ENCODE peak calls at places on chromosome 6, in nine cellular contexts. One of them, this sample, is unnamed.
A peak's percentile ranks its signal among the peaks of the same experiment; 100 is the strongest.

GRCh38 chr6:29976253-29976587 is 33.9 kb downstream of the HLA-A start:
- DNase-seq in fibroblast of lung: no peak
- DNase-seq in stomach: no peak
- DNase-seq in hepatocyte: no peak
- DNase-seq in left ventricle myocardium inferior: no peak
- DNase-seq in endothelial cell: no peak
- DNase-seq in CD8-positive, alpha-beta T cell: no peak
- DNase-seq in PC-9: no peak
- DNase-seq in esophagus muscularis mucosa: no peak
- DNase-seq in this sample: no peak

GRCh38 chr6:148891027-148891783 is 144.4 kb downstream of the UST start:
- DNase-seq in fibroblast of lung: no peak
- DNase-seq in stomach: peak; percentile 30
- DNase-seq in hepatocyte: no peak
- DNase-seq in left ventricle myocardium inferior: no peak
- DNase-seq in endothelial cell: no peak
- DNase-seq in CD8-positive, alpha-beta T cell: no peak
- DNase-seq in PC-9: no peak
- DNase-seq in esophagus muscularis mucosa: no peak
- DNase-seq in this sample: no peak

GRCh38 chr6:75155586-75155985 is 50.3 kb downstream of the COL12A1 start:
- DNase-seq in fibroblast of lung: no peak
- DNase-seq in stomach: no peak
- DNase-seq in hepatocyte: no peak
- DNase-seq in left ventricle myocardium inferior: no peak
- DNase-seq in endothelial cell: no peak
- DNase-seq in CD8-positive, alpha-beta T cell: no peak
- DNase-seq in PC-9: no peak
- DNase-seq in esophagus muscularis mucosa: no peak
- DNase-seq in this sample: no peak

GRCh38 chr6:84752118-84752850 is 12.1 kb downstream of the TBX18 start:
- DNase-seq in fibroblast of lung: no peak
- DNase-seq in stomach: no peak
- DNase-seq in hepatocyte: no peak
- DNase-seq in left ventricle myocardium inferior: no peak
- DNase-seq in endothelial cell: no peak
- DNase-seq in CD8-positive, alpha-beta T cell: no peak
- DNase-seq in PC-9: no peak
- DNase-seq in esophagus muscularis mucosa: no peak
- DNase-seq in this sample: no peak

GRCh38 chr6:136037246-136037884 is 185.9 kb downstream of the PDE7B start:
- DNase-seq in fibroblast of lung: peak; percentile 35
- DNase-seq in stomach: no peak
- DNase-seq in hepatocyte: no peak
- DNase-seq in left ventricle myocardium inferior: peak; percentile 18
- DNase-seq in endothelial cell: no peak
- DNase-seq in CD8-positive, alpha-beta T cell: no peak
- DNase-seq in PC-9: no peak
- DNase-seq in esophagus muscularis mucosa: no peak
- DNase-seq in this sample: peak; percentile 48

GRCh38 chr6:49556429-49556837 is 6.0 kb downstream of the C6orf141 start:
- DNase-seq in fibroblast of lung: peak; percentile 69
- DNase-seq in stomach: no peak
- DNase-seq in hepatocyte: peak; percentile 82
- DNase-seq in left ventricle myocardium inferior: no peak
- DNase-seq in endothelial cell: no peak
- DNase-seq in CD8-positive, alpha-beta T cell: no peak
- DNase-seq in PC-9: peak; percentile 95
- DNase-seq in esophagus muscularis mucosa: no peak
- DNase-seq in this sample: no peak

GRCh38 chr6:11650711-11651110 is 113.2 kb downstream of the TMEM170B start:
- DNase-seq in fibroblast of lung: no peak
- DNase-seq in stomach: no peak
- DNase-seq in hepatocyte: no peak
- DNase-seq in left ventricle myocardium inferior: no peak
- DNase-seq in endothelial cell: no peak
- DNase-seq in CD8-positive, alpha-beta T cell: no peak
- DNase-seq in PC-9: no peak
- DNase-seq in esophagus muscularis mucosa: no peak
- DNase-seq in this sample: no peak

GRCh38 chr6:38110407-38111025 is 291.0 kb downstream of the ZFAND3 start:
- DNase-seq in fibroblast of lung: peak; percentile 47
- DNase-seq in stomach: no peak
- DNase-seq in hepatocyte: peak; percentile 17
- DNase-seq in left ventricle myocardium inferior: no peak
- DNase-seq in endothelial cell: no peak
- DNase-seq in CD8-positive, alpha-beta T cell: no peak
- DNase-seq in PC-9: no peak
- DNase-seq in esophagus muscularis mucosa: no peak
- DNase-seq in this sample: no peak

GRCh38 chr6:11120273-11121005 is 8.9 kb upstream of the ERVFRD-1 start:
- DNase-seq in fibroblast of lung: peak; percentile 64
- DNase-seq in stomach: no peak
- DNase-seq in hepatocyte: no peak
- DNase-seq in left ventricle myocardium inferior: no peak
- DNase-seq in endothelial cell: no peak
- DNase-seq in CD8-positive, alpha-beta T cell: no peak
- DNase-seq in PC-9: peak; percentile 39
- DNase-seq in esophagus muscularis mucosa: no peak
- DNase-seq in this sample: no peak

GRCh38 chr6:89522778-89523177 is 89.8 kb downstream of the ANKRD6 start:
- DNase-seq in fibroblast of lung: no peak
- DNase-seq in stomach: no peak
- DNase-seq in hepatocyte: no peak
- DNase-seq in left ventricle myocardium inferior: no peak
- DNase-seq in endothelial cell: no peak
- DNase-seq in CD8-positive, alpha-beta T cell: no peak
- DNase-seq in PC-9: peak; percentile 46
- DNase-seq in esophagus muscularis mucosa: no peak
- DNase-seq in this sample: no peak

GRCh38 chr6:43887906-43888683 is 118.1 kb downstream of the VEGFA start:
- DNase-seq in fibroblast of lung: no peak
- DNase-seq in stomach: peak; percentile 55
- DNase-seq in hepatocyte: no peak
- DNase-seq in left ventricle myocardium inferior: no peak
- DNase-seq in endothelial cell: no peak
- DNase-seq in CD8-positive, alpha-beta T cell: no peak
- DNase-seq in PC-9: no peak
- DNase-seq in esophagus muscularis mucosa: no peak
- DNase-seq in this sample: no peak

GRCh38 chr6:110999634-111000270 is 17.9 kb downstream of the RPF2 start:
- DNase-seq in fibroblast of lung: peak; percentile 58
- DNase-seq in stomach: no peak
- DNase-seq in hepatocyte: peak; percentile 28
- DNase-seq in left ventricle myocardium inferior: no peak
- DNase-seq in endothelial cell: no peak
- DNase-seq in CD8-positive, alpha-beta T cell: no peak
- DNase-seq in PC-9: peak; percentile 42
- DNase-seq in esophagus muscularis mucosa: no peak
- DNase-seq in this sample: no peak

GRCh38 chr6:43054206-43054943 is 724 bp upstream of the CUL7 start:
- DNase-seq in fibroblast of lung: no peak
- DNase-seq in stomach: no peak
- DNase-seq in hepatocyte: no peak
- DNase-seq in left ventricle myocardium inferior: no peak
- DNase-seq in endothelial cell: no peak
- DNase-seq in CD8-positive, alpha-beta T cell: no peak
- DNase-seq in PC-9: no peak
- DNase-seq in esophagus muscularis mucosa: no peak
- DNase-seq in this sample: no peak

GRCh38 chr6:9398794-9399373 is 963.5 kb upstream of the SLC35B3 start:
- DNase-seq in fibroblast of lung: no peak
- DNase-seq in stomach: no peak
- DNase-seq in hepatocyte: peak; percentile 8
- DNase-seq in left ventricle myocardium inferior: peak; percentile 29
- DNase-seq in endothelial cell: no peak
- DNase-seq in CD8-positive, alpha-beta T cell: no peak
- DNase-seq in PC-9: no peak
- DNase-seq in esophagus muscularis mucosa: no peak
- DNase-seq in this sample: no peak

GRCh38 chr6:24004659-24005058 is 121.4 kb upstream of the NRSN1 start:
- DNase-seq in fibroblast of lung: no peak
- DNase-seq in stomach: no peak
- DNase-seq in hepatocyte: no peak
- DNase-seq in left ventricle myocardium inferior: no peak
- DNase-seq in endothelial cell: no peak
- DNase-seq in CD8-positive, alpha-beta T cell: no peak
- DNase-seq in PC-9: no peak
- DNase-seq in esophagus muscularis mucosa: no peak
- DNase-seq in this sample: no peak

GRCh38 chr6:168962886-168963285 is 290.8 kb downstream of the THBS2 start:
- DNase-seq in fibroblast of lung: no peak
- DNase-seq in stomach: no peak
- DNase-seq in hepatocyte: no peak
- DNase-seq in left ventricle myocardium inferior: no peak
- DNase-seq in endothelial cell: no peak
- DNase-seq in CD8-positive, alpha-beta T cell: no peak
- DNase-seq in PC-9: no peak
- DNase-seq in esophagus muscularis mucosa: no peak
- DNase-seq in this sample: no peak

DNA sequence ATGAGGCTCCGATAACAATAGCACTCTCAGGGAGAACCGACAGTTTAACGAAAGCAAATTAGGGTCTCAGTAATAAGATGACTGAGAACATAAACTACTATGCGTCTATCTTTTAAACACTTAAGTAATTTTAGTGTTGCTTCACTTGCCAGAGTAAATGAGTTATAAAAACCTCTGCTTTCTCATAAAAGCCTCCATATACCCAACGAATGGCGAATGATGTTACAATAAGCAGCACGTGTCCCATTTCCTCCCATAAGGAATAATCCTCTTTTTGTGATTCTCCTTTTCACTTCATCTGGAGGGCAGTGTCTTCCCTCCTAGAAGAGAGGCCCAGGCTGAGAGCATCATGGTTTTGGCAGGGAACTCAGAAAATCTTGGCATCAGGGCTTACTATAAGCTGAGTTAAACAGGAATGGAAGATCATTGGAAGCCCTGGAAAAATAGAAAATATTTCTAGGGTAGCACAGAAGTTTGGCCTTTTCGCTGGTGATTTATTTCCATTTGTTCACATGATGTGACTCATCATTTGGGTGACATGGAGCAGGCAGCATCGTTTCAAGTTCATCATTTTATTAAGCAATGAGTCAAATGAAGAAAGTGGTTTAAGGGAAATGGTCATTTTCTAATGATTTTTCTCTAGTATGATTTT is 255.4 kb downstream of the ATXN1 start:
- DNase-seq in fibroblast of lung: peak; percentile 93
- DNase-seq in stomach: no peak
- DNase-seq in hepatocyte: peak; percentile 59
- DNase-seq in left ventricle myocardium inferior: no peak
- DNase-seq in endothelial cell: no peak
- DNase-seq in CD8-positive, alpha-beta T cell: no peak
- DNase-seq in PC-9: no peak
- DNase-seq in esophagus muscularis mucosa: no peak
- DNase-seq in this sample: no peak
- TF ChIP-seq CTCF in fibroblast of lung: no peak
- TF ChIP-seq CTCF in stomach: no peak
- TF ChIP-seq CTCF in hepatocyte: peak; percentile 20
- TF ChIP-seq CTCF in left ventricle myocardium inferior: no peak
- TF ChIP-seq CTCF in endothelial cell: no peak
- TF ChIP-seq CTCF in CD8-positive, alpha-beta T cell: no peak
- TF ChIP-seq CTCF in PC-9: no peak
- TF ChIP-seq CTCF in esophagus muscularis mucosa: no peak
- TF ChIP-seq CTCF in this sample: no peak

DNA sequence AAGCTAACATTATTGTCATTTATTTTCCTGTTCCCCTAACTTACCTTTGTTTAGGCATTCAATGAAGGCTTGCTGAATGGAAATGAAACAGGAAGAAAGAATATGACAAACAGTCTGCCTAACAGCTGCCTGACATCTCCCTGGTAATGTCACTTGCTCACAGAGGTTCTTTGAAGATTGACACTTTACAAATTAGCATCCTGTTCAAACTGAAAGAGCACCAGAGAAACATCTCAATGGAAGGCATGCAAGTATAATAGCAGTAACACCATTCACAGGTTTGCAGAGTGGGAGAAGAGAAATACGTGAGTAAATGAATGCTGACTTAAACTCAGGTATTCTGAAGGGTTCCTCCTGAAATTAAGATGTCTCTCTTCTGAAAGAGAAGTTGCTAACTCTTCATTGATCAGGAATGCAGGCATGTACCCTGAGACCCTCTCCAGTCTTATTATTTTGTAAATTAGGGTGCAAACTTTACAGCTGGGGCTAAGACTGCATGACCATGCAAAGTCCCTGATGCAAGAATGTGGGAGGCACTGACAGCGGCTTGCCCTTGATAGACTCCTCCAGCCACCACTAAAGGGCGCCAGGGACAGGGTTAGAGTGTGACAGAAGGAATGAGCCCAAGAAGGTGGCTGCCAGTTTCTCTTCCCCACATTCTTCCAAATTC is 1.3 kb upstream of the SMLR1 start:
- DNase-seq in fibroblast of lung: no peak
- DNase-seq in stomach: no peak
- DNase-seq in hepatocyte: no peak
- DNase-seq in left ventricle myocardium inferior: no peak
- DNase-seq in endothelial cell: no peak
- DNase-seq in CD8-positive, alpha-beta T cell: no peak
- DNase-seq in PC-9: no peak
- DNase-seq in esophagus muscularis mucosa: no peak
- DNase-seq in this sample: no peak
- TF ChIP-seq CTCF in fibroblast of lung: no peak
- TF ChIP-seq CTCF in stomach: no peak
- TF ChIP-seq CTCF in hepatocyte: no peak
- TF ChIP-seq CTCF in left ventricle myocardium inferior: no peak
- TF ChIP-seq CTCF in endothelial cell: no peak
- TF ChIP-seq CTCF in CD8-positive, alpha-beta T cell: no peak
- TF ChIP-seq CTCF in PC-9: no peak
- TF ChIP-seq CTCF in esophagus muscularis mucosa: no peak
- TF ChIP-seq CTCF in this sample: no peak

GRCh38 chr6:116060572-116061283 is at the start of gene FRK:
- DNase-seq in fibroblast of lung: peak; percentile 51
- DNase-seq in stomach: peak; percentile 70
- DNase-seq in hepatocyte: peak; percentile 78
- DNase-seq in left ventricle myocardium inferior: no peak
- DNase-seq in endothelial cell: no peak
- DNase-seq in CD8-positive, alpha-beta T cell: no peak
- DNase-seq in PC-9: peak; percentile 93
- DNase-seq in esophagus muscularis mucosa: no peak
- DNase-seq in this sample: no peak
- TF ChIP-seq CTCF in fibroblast of lung: peak; percentile 36
- TF ChIP-seq CTCF in stomach: no peak
- TF ChIP-seq CTCF in hepatocyte: peak; percentile 47
- TF ChIP-seq CTCF in left ventricle myocardium inferior: peak; percentile 36
- TF ChIP-seq CTCF in endothelial cell: no peak
- TF ChIP-seq CTCF in CD8-positive, alpha-beta T cell: no peak
- TF ChIP-seq CTCF in PC-9: peak; percentile 68
- TF ChIP-seq CTCF in esophagus muscularis mucosa: no peak
- TF ChIP-seq CTCF in this sample: no peak

DNA sequence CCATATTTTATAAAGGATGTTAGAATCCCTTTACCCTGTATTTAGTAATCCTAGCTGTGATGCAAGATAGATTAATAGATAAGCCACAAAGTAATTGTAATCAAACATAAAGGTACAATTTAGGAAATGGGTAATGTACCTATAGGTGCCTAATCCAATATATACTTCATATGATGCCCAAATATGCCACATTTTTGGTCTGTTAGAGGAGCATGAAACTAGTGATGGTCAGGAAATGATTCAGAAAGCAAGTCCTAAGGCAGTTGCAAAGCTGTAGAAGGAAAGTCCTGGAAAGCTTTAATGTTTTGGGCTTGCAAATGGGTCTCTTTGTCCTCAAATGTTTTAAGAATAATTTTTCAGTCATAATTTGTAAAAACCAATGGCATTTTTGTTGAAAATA is 76.6 kb upstream of the PTPRK start:
- DNase-seq in fibroblast of lung: no peak
- DNase-seq in stomach: no peak
- DNase-seq in hepatocyte: no peak
- DNase-seq in left ventricle myocardium inferior: no peak
- DNase-seq in endothelial cell: no peak
- DNase-seq in CD8-positive, alpha-beta T cell: no peak
- DNase-seq in PC-9: no peak
- DNase-seq in esophagus muscularis mucosa: no peak
- DNase-seq in this sample: no peak
- TF ChIP-seq CTCF in fibroblast of lung: no peak
- TF ChIP-seq CTCF in stomach: no peak
- TF ChIP-seq CTCF in hepatocyte: no peak
- TF ChIP-seq CTCF in left ventricle myocardium inferior: no peak
- TF ChIP-seq CTCF in endothelial cell: no peak
- TF ChIP-seq CTCF in CD8-positive, alpha-beta T cell: no peak
- TF ChIP-seq CTCF in PC-9: no peak
- TF ChIP-seq CTCF in esophagus muscularis mucosa: no peak
- TF ChIP-seq CTCF in this sample: no peak